ENCODE peak calls at places on chromosome 12, in five cellular contexts. U is stimulated activated CD4-positive, alpha-beta T cell treated with anti-CD3 and anti-CD28 coated beads, Interleukin-12 subunit alpha, Interleukin-12 subunit beta, amount 100 ng/mL, for 48 hours; Z is hepatocyte; V is transverse colon; O is central memory CD4-positive, alpha-beta T cell. B is an unnamed sample.
A peak's percentile ranks its signal among the peaks of the same experiment; 100 is the strongest.

GRCh38 chr12:11133162-11133561 is 1.3 kb downstream of the TAS2R30 start:
- DNase-seq in U (no peak), Z (no peak), V (no peak), O (no peak), B (no peak)

GRCh38 chr12:130818381-130819247 is 20.4 kb downstream of the STX2 start:
- DNase-seq in U (peak; percentile 73), Z (peak; percentile 78), V (peak; percentile 78), O (peak; percentile 65), B (peak; percentile 78)

GRCh38 chr12:120227233-120228040 is 26.5 kb upstream of the RPLP0 start:
- DNase-seq in U (no peak), Z (peak; percentile 54), V (no peak), O (no peak), B (no peak)

GRCh38 chr12:124324803-124325705 is 30.2 kb downstream of the RFLNA start:
- DNase-seq in U (no peak), Z (no peak), V (no peak), O (no peak), B (no peak)

GRCh38 chr12:3041558-3042164 is 35.5 kb upstream of the TSPAN9 start:
- DNase-seq in U (peak; percentile 48), Z (peak; percentile 89), V (peak; percentile 68), O (peak; percentile 29), B (no peak)

GRCh38 chr12:113239811-113240331 is 18.6 kb downstream of the TPCN1 start:
- DNase-seq in U (no peak), Z (peak; percentile 83), V (peak; percentile 82), O (no peak), B (no peak)

GRCh38 chr12:88562151-88562550 is 18.1 kb downstream of the KITLG start:
- DNase-seq in U (no peak), Z (no peak), V (no peak), O (no peak), B (no peak)

GRCh38 chr12:108724054-108724889 is 7.0 kb downstream of the CORO1C start:
- DNase-seq in U (no peak), Z (no peak), V (no peak), O (no peak), B (no peak)

GRCh38 chr12:102950107-102950949 is 7.1 kb upstream of the ASCL1 start:
- DNase-seq in U (no peak), Z (peak; percentile 80), V (no peak), O (no peak), B (no peak)

GRCh38 chr12:11584213-11584855 is 65.1 kb upstream of the ETV6 start:
- DNase-seq in U (no peak), Z (no peak), V (no peak), O (no peak), B (no peak)

GRCh38 chr12:58140395-58140794 is 199.0 kb downstream of the ATP23 start:
- DNase-seq in U (no peak), Z (no peak), V (no peak), O (no peak), B (no peak)

GRCh38 chr12:28535216-28535615 is 345.0 kb downstream of the CCDC91 start:
- DNase-seq in U (no peak), Z (no peak), V (no peak), O (no peak), B (no peak)

GRCh38 chr12:56374726-56375597 is 12.3 kb upstream of the APOF start:
- DNase-seq in U (no peak), Z (no peak), V (no peak), O (no peak), B (no peak)

GRCh38 chr12:7346571-7347225 is 42.8 kb downstream of the ACSM4 start:
- DNase-seq in U (no peak), Z (no peak), V (no peak), O (peak; percentile 17), B (no peak)

B was measured in T-helper 17 cell.